ENCODE peak calls at places on chromosomes 7 and 10, in ten cellular contexts. Y is cardiac fibroblast; W is Calu3; S is CD4-positive, alpha-beta T cell; D is KBM-7; H is iris pigment epithelial cell; C is AG08396; I is T-helper 1 cell; F is hippocampal formation; X is activated T-cell treated with anti-CD3 and anti-CD28 coated beads, Interleukin-2, amount 50 U/mL, for 4 hours. E is an unnamed sample.

GRCh38 chr7:64602086-64602485 is 39.2 kb upstream of the ZNF680 start:
- DNase-seq in C (no peak), D (no peak), Y (peak), X (no peak), F (no peak), H (peak), S (no peak), I (no peak), W (no peak), E (no peak)

GRCh38 chr7:7183061-7183832 is 903 bp downstream of the C1GALT1 start:
- DNase-seq in C (peak), D (peak), S (peak), Y (peak), H (peak), I (peak), F (no peak), W (peak), X (peak), E (no peak)

GRCh38 chr7:142248-142955 is 50.0 kb upstream of the FAM20C start:
- DNase-seq in S (no peak), D (no peak), C (no peak), I (no peak), W (no peak), Y (peak), X (no peak), H (no peak), F (no peak), E (no peak)

GRCh38 chr7:79664884-79665676 is 211.6 kb upstream of the MAGI2 start:
- DNase-seq in H (no peak), F (no peak), S (no peak), D (no peak), Y (no peak), C (no peak), W (no peak), X (no peak), I (no peak), E (no peak)

GRCh38 chr10:36425140-36425797 is 700.1 kb upstream of the ANKRD30A start:
- DNase-seq in S (no peak), W (no peak), I (no peak), F (no peak), D (no peak), X (no peak), H (no peak), Y (no peak), C (no peak), E (no peak)

GRCh38 chr10:7400068-7400824 is 10.6 kb downstream of the SFMBT2 start:
- DNase-seq in I (no peak), S (no peak), X (no peak), H (no peak), C (no peak), Y (no peak), F (no peak), D (no peak), W (no peak), E (no peak)

GRCh38 chr10:90779573-90779972 is 78.3 kb downstream of the HTR7 start:
- DNase-seq in S (no peak), H (peak), D (peak), Y (no peak), X (no peak), I (no peak), F (no peak), W (no peak), C (no peak), E (no peak)

GRCh38 chr7:97732567-97733275 is 835 bp downstream of the TAC1 start:
- DNase-seq in D (no peak), I (no peak), W (no peak), S (no peak), H (no peak), X (no peak), F (no peak), Y (no peak), C (peak), E (no peak)

GRCh38 chr10:60951272-60951724 is 7.3 kb upstream of the RHOBTB1 start:
- DNase-seq in S (no peak), C (no peak), X (no peak), W (no peak), I (no peak), Y (no peak), H (peak), D (no peak), F (no peak), E (no peak)

GRCh38 chr10:23754179-23754578 is 315.3 kb downstream of the OTUD1 start:
- DNase-seq in W (no peak), I (no peak), C (no peak), H (no peak), D (no peak), F (no peak), S (no peak), Y (no peak), X (no peak), E (no peak)

GRCh38 chr10:62199584-62199983 is 69.1 kb downstream of the RTKN2 start:
- DNase-seq in H (no peak), S (no peak), C (no peak), D (no peak), F (no peak), I (no peak), Y (no peak), W (no peak), X (no peak), E (no peak)

GRCh38 chr10:119166564-119166963 is 1.1 kb upstream of the SFXN4 start:
- DNase-seq in X (no peak), I (no peak), Y (no peak), W (no peak), F (no peak), C (no peak), H (no peak), D (peak), S (no peak), E (no peak)

GRCh38 chr10:63666836-63667383 is 145.7 kb downstream of the REEP3 start:
- DNase-seq in C (peak), Y (peak), D (no peak), F (no peak), H (peak), X (no peak), S (no peak), W (no peak), I (no peak), E (no peak)